ENCODE peak calls at places on chromosomes 1 and 21, in seven cellular contexts. One of them, this sample, is unnamed.

GRCh38 chr1:204714861-204715511 is 29.4 kb upstream of the LRRN2 start:
- DNase-seq in DND-41: no peak
- DNase-seq in left ventricle myocardium superior: no peak
- DNase-seq in CD4-positive, alpha-beta T cell: no peak
- DNase-seq in amniotic stem cell: no peak
- DNase-seq in HEK293T: no peak
- DNase-seq in NCI-H1092: peak
- DNase-seq in this sample: no peak

GRCh38 chr21:28632718-28633408 is 359.8 kb downstream of the LTN1 start:
- DNase-seq in left ventricle myocardium superior: no peak
- DNase-seq in amniotic stem cell: peak
- DNase-seq in HEK293T: no peak
- DNase-seq in CD4-positive, alpha-beta T cell: no peak
- DNase-seq in NCI-H1092: no peak
- DNase-seq in DND-41: no peak
- DNase-seq in this sample: no peak

GRCh38 chr1:213244664-213245091 is 193.6 kb downstream of the RPS6KC1 start:
- DNase-seq in NCI-H1092: peak
- DNase-seq in amniotic stem cell: peak
- DNase-seq in HEK293T: peak
- DNase-seq in DND-41: peak
- DNase-seq in CD4-positive, alpha-beta T cell: no peak
- DNase-seq in left ventricle myocardium superior: no peak
- DNase-seq in this sample: no peak

GRCh38 chr1:158087320-158087927 is 93.3 kb upstream of the CD1D start:
- DNase-seq in CD4-positive, alpha-beta T cell: no peak
- DNase-seq in DND-41: peak
- DNase-seq in NCI-H1092: no peak
- DNase-seq in left ventricle myocardium superior: peak
- DNase-seq in amniotic stem cell: no peak
- DNase-seq in HEK293T: peak
- DNase-seq in this sample: no peak

GRCh38 chr21:26751305-26751704 is 93.9 kb downstream of the ADAMTS1 start:
- DNase-seq in HEK293T: no peak
- DNase-seq in NCI-H1092: no peak
- DNase-seq in DND-41: no peak
- DNase-seq in CD4-positive, alpha-beta T cell: no peak
- DNase-seq in amniotic stem cell: no peak
- DNase-seq in left ventricle myocardium superior: no peak
- DNase-seq in this sample: no peak

GRCh38 chr21:38664315-38664714 is 141.4 kb upstream of the ETS2 start:
- DNase-seq in left ventricle myocardium superior: no peak
- DNase-seq in CD4-positive, alpha-beta T cell: no peak
- DNase-seq in DND-41: no peak
- DNase-seq in HEK293T: no peak
- DNase-seq in NCI-H1092: no peak
- DNase-seq in amniotic stem cell: no peak
- DNase-seq in this sample: no peak

GRCh38 chr1:152141971-152142584 is 16.9 kb downstream of the RPTN start:
- DNase-seq in amniotic stem cell: peak
- DNase-seq in left ventricle myocardium superior: peak
- DNase-seq in HEK293T: peak
- DNase-seq in CD4-positive, alpha-beta T cell: no peak
- DNase-seq in NCI-H1092: peak
- DNase-seq in DND-41: peak
- DNase-seq in this sample: no peak

GRCh38 chr1:244599937-244600350 is 53.0 kb upstream of the DESI2 start:
- DNase-seq in NCI-H1092: no peak
- DNase-seq in HEK293T: no peak
- DNase-seq in CD4-positive, alpha-beta T cell: peak
- DNase-seq in left ventricle myocardium superior: no peak
- DNase-seq in amniotic stem cell: peak
- DNase-seq in DND-41: no peak
- DNase-seq in this sample: no peak

GRCh38 chr1:150194381-150195031 is 41.4 kb downstream of the ANP32E start:
- DNase-seq in amniotic stem cell: peak
- DNase-seq in left ventricle myocardium superior: no peak
- DNase-seq in DND-41: no peak
- DNase-seq in CD4-positive, alpha-beta T cell: no peak
- DNase-seq in NCI-H1092: no peak
- DNase-seq in HEK293T: no peak
- DNase-seq in this sample: no peak

GRCh38 chr21:33309778-33310177 is 15.0 kb upstream of the IFNAR1 start:
- DNase-seq in CD4-positive, alpha-beta T cell: no peak
- DNase-seq in DND-41: peak
- DNase-seq in NCI-H1092: no peak
- DNase-seq in left ventricle myocardium superior: no peak
- DNase-seq in amniotic stem cell: no peak
- DNase-seq in HEK293T: no peak
- DNase-seq in this sample: no peak

GRCh38 chr1:182087304-182087703 is 25.8 kb upstream of the ZNF648 start:
- DNase-seq in left ventricle myocardium superior: no peak
- DNase-seq in CD4-positive, alpha-beta T cell: no peak
- DNase-seq in amniotic stem cell: no peak
- DNase-seq in DND-41: peak
- DNase-seq in NCI-H1092: no peak
- DNase-seq in HEK293T: no peak
- DNase-seq in this sample: no peak

GRCh38 chr1:201702936-201703335 is 126.0 kb upstream of the IPO9 start:
- DNase-seq in DND-41: no peak
- DNase-seq in CD4-positive, alpha-beta T cell: no peak
- DNase-seq in amniotic stem cell: no peak
- DNase-seq in left ventricle myocardium superior: no peak
- DNase-seq in NCI-H1092: peak
- DNase-seq in HEK293T: no peak
- DNase-seq in this sample: no peak

GRCh38 chr1:43439121-43439581 is 14.6 kb downstream of the HYI start:
- DNase-seq in left ventricle myocardium superior: no peak
- DNase-seq in DND-41: no peak
- DNase-seq in HEK293T: no peak
- DNase-seq in amniotic stem cell: no peak
- DNase-seq in CD4-positive, alpha-beta T cell: no peak
- DNase-seq in NCI-H1092: no peak
- DNase-seq in this sample: peak

GRCh38 chr1:232549998-232550397 is 79.9 kb downstream of the SIPA1L2 start:
- DNase-seq in amniotic stem cell: no peak
- DNase-seq in left ventricle myocardium superior: no peak
- DNase-seq in DND-41: no peak
- DNase-seq in CD4-positive, alpha-beta T cell: no peak
- DNase-seq in NCI-H1092: no peak
- DNase-seq in HEK293T: no peak
- DNase-seq in this sample: no peak

GRCh38 chr1:222950892-222951291 is 136.1 kb downstream of the DISP1 start:
- DNase-seq in DND-41: no peak
- DNase-seq in NCI-H1092: peak
- DNase-seq in HEK293T: no peak
- DNase-seq in amniotic stem cell: no peak
- DNase-seq in CD4-positive, alpha-beta T cell: no peak
- DNase-seq in left ventricle myocardium superior: no peak
- DNase-seq in this sample: no peak

GRCh38 chr1:56644941-56645662 is at the start of gene PRKAA2:
- DNase-seq in amniotic stem cell: no peak
- DNase-seq in DND-41: no peak
- DNase-seq in left ventricle myocardium superior: peak
- DNase-seq in CD4-positive, alpha-beta T cell: no peak
- DNase-seq in NCI-H1092: peak
- DNase-seq in HEK293T: peak
- DNase-seq in this sample: peak